ENCODE peak calls at places on chromosomes 16 and 17, in eight cellular contexts. H is dorsolateral prefrontal cortex, D is AG10803, R is lower lobe of right lung, F is osteoblast, N is ovary, Y is psoas muscle, M is IMR-90. I is an unnamed sample.

GRCh38 chr17:48994548-48995331 is 2.4 kb upstream of the IGF2BP1 start:
- DNase-seq in Y (no peak), D (no peak), F (peak), H (no peak), N (no peak), R (no peak), M (no peak), I (no peak)

GRCh38 chr17:2092253-2092652 is 37.4 kb downstream of the HIC1 start:
- DNase-seq in F (no peak), M (no peak), R (no peak), D (no peak), N (no peak), Y (no peak), H (no peak), I (no peak)

GRCh38 chr17:76772842-76773521 is 35.1 kb downstream of the MFSD11 start:
- DNase-seq in Y (no peak), H (no peak), D (peak), N (no peak), F (peak), R (no peak), M (peak), I (no peak)

GRCh38 chr16:10933865-10934264 is 8.4 kb downstream of the DEXI start:
- DNase-seq in H (no peak), Y (no peak), D (no peak), N (no peak), M (no peak), F (no peak), R (no peak), I (no peak)

GRCh38 chr16:15593235-15593634 is 49.7 kb downstream of the MARF1 start:
- DNase-seq in R (no peak), N (no peak), D (no peak), Y (no peak), H (no peak), M (no peak), F (no peak), I (no peak)

GRCh38 chr16:85819245-85819644 is 19.8 kb downstream of the COX4I1 start:
- DNase-seq in D (peak), M (peak), H (peak), N (peak), R (peak), F (peak), Y (peak), I (peak)

GRCh38 chr16:86083382-86084002 is 184.5 kb downstream of the IRF8 start:
- DNase-seq in D (no peak), Y (no peak), N (no peak), M (no peak), R (no peak), H (no peak), F (peak), I (no peak)

GRCh38 chr16:31714899-31715504 is 158.6 kb upstream of the ZNF267 start:
- DNase-seq in D (no peak), M (no peak), F (peak), H (no peak), Y (no peak), R (no peak), N (no peak), I (no peak)

GRCh38 chr17:48614904-48615211 is 234 bp downstream of the HOXB8 start:
- DNase-seq in R (no peak), M (no peak), N (no peak), Y (no peak), H (no peak), F (no peak), D (peak), I (no peak)

GRCh38 chr16:84940670-84941551 is 70.4 kb downstream of the ZDHHC7 start:
- DNase-seq in Y (peak), M (no peak), H (no peak), F (peak), D (peak), R (no peak), N (no peak), I (no peak)

GRCh38 chr17:80187493-80187892 is 17.7 kb downstream of the CARD14 start:
- DNase-seq in H (no peak), R (peak), F (peak), N (peak), D (peak), Y (peak), M (no peak), I (no peak)

GRCh38 chr16:57187508-57187854 is 1.4 kb downstream of the RSPRY1 start:
- DNase-seq in D (no peak), H (no peak), M (no peak), Y (no peak), N (no peak), F (no peak), R (no peak), I (no peak)

GRCh38 chr17:37429442-37429841 is 22.8 kb downstream of the TADA2A start:
- DNase-seq in R (no peak), M (peak), D (no peak), Y (no peak), F (peak), N (no peak), H (no peak), I (no peak)

GRCh38 chr17:75764711-75765421 is at the start of gene GALK1:
- DNase-seq in F (peak), H (no peak), D (peak), Y (peak), N (peak), R (peak), M (peak), I (no peak)

GRCh38 chr16:17387226-17387625 is 83.5 kb downstream of the XYLT1 start:
- DNase-seq in R (no peak), N (no peak), D (no peak), Y (no peak), M (no peak), F (no peak), H (no peak), I (no peak)

GRCh38 chr16:86448306-86448705 is 62.0 kb upstream of the FOXF1 start:
- DNase-seq in R (no peak), N (no peak), H (no peak), Y (no peak), D (no peak), F (no peak), M (peak), I (no peak)

GRCh38 chr17:82866521-82867214 is 26.8 kb upstream of the ZNF750 start:
- DNase-seq in N (no peak), Y (peak), D (peak), F (peak), M (peak), H (no peak), R (peak), I (no peak)

GRCh38 chr16:11534262-11534661 is 52.5 kb downstream of the LITAF start:
- DNase-seq in H (no peak), R (no peak), N (no peak), D (peak), Y (no peak), M (no peak), F (no peak), I (no peak)

GRCh38 chr16:27980076-27980775 is 83.3 kb downstream of the GSG1L start:
- DNase-seq in M (no peak), R (no peak), H (no peak), Y (no peak), F (no peak), N (no peak), D (no peak), I (no peak)

GRCh38 chr17:65604070-65604469 is 42.6 kb upstream of the AXIN2 start:
- DNase-seq in R (no peak), M (peak), Y (no peak), H (no peak), F (no peak), D (no peak), N (no peak), I (no peak)

GRCh38 chr16:84930298-84931106 is 80.8 kb downstream of the ZDHHC7 start:
- DNase-seq in D (no peak), N (no peak), H (no peak), Y (no peak), M (no peak), R (no peak), F (no peak), I (no peak)

GRCh38 chr16:81790277-81790676 is 11.2 kb downstream of the PLCG2 start:
- DNase-seq in N (no peak), Y (no peak), H (no peak), M (no peak), D (no peak), R (no peak), F (no peak), I (no peak)

GRCh38 chr17:74280093-74280513 is 6.1 kb downstream of the DNAI2 start:
- DNase-seq in Y (no peak), F (no peak), R (peak), M (no peak), H (no peak), N (no peak), D (no peak), I (peak)

GRCh38 chr17:63533433-63534077 is 10.4 kb downstream of the KCNH6 start:
- DNase-seq in R (no peak), Y (no peak), M (no peak), H (no peak), D (no peak), F (peak), N (no peak), I (no peak)

GRCh38 chr16:67865318-67865717 is 7.5 kb upstream of the EDC4 start:
- DNase-seq in N (no peak), D (peak), F (peak), H (no peak), R (no peak), M (peak), Y (peak), I (no peak)

GRCh38 chr17:37089998-37090397 is 141.2 kb downstream of the AATF start:
- DNase-seq in M (no peak), F (peak), H (no peak), N (no peak), D (no peak), R (no peak), Y (no peak), I (peak)

GRCh38 chr16:24748242-24748641 is 18.8 kb downstream of the TNRC6A start:
- DNase-seq in H (no peak), F (peak), Y (no peak), N (no peak), M (peak), R (no peak), D (peak), I (no peak)

GRCh38 chr17:63358956-63359355 is 87.2 kb downstream of the CYB561 start:
- DNase-seq in M (no peak), N (no peak), F (no peak), D (no peak), Y (no peak), R (no peak), H (no peak), I (no peak)

GRCh38 chr17:50102164-50102991 is 7.2 kb downstream of the PDK2 start:
- DNase-seq in H (no peak), D (no peak), N (no peak), Y (peak), R (peak), M (no peak), F (peak), I (no peak)

GRCh38 chr16:64092284-64092683 is 1029.6 kb downstream of the CDH11 start:
- DNase-seq in D (peak), F (no peak), Y (no peak), N (no peak), R (no peak), M (peak), H (no peak), I (no peak)

GRCh38 chr17:63455417-63455816 is 9.3 kb upstream of the CYB561 start:
- DNase-seq in D (no peak), M (no peak), R (no peak), N (no peak), Y (no peak), F (peak), H (no peak), I (no peak)

GRCh38 chr16:49763826-49764225 is 92.1 kb downstream of the ZNF423 start:
- DNase-seq in F (no peak), R (no peak), M (no peak), D (no peak), Y (no peak), H (no peak), N (no peak), I (no peak)

GRCh38 chr17:78974635-78975591 is 4.8 kb downstream of the LGALS3BP start:
- DNase-seq in M (peak), N (peak), D (peak), H (no peak), R (peak), Y (peak), F (peak), I (no peak)
- H3K4me3 ChIP-seq in M (peak), N (no peak), D (peak), H (peak), R (no peak), Y (no peak), F (peak), I (no peak)

GRCh38 chr16:46689492-46690280 is at the start of gene ORC6:
- DNase-seq in F (peak), D (peak), N (peak), M (peak), Y (peak), H (peak), R (peak), I (peak)

GRCh38 chr16:46688657-46689491 is at the start of gene VPS35:
- DNase-seq in H (peak), D (peak), N (peak), Y (peak), M (peak), F (peak), R (peak), I (peak)

GRCh38 chr16:46687486-46687885 is 1.5 kb downstream of the VPS35 start:
- DNase-seq in N (no peak), M (no peak), H (no peak), F (no peak), R (no peak), Y (no peak), D (no peak), I (no peak)

GRCh38 chr16:46686815-46687473 is 2.0 kb downstream of the VPS35 start:
- DNase-seq in N (no peak), M (no peak), D (no peak), H (no peak), Y (no peak), R (no peak), F (no peak), I (no peak)

DNA sequence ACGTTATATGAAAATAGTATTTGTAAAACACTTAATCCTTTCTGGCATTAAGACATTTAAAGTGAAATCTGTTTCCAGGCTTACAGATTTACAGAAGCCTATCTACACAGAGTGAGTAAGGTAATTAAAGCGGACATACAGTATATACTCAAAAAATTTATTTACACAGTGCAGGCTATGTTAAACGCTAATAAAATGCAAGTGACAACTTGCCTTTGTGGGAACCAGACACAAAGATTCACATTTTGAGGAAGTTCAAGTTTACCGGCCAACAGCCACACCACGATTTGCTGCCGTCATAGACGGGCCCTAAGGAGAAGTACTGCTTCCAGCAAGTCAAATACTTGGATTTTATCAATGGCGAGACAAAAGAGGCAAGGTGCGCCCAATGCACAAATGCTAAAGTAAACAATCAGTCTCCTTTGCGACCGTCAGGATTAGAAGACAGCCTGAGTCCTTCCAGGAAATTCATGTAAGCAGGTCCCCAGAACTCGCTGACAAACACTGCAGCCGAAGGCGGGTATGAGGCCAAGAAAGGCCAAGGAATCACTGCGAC is 799 bp downstream of the VPS35 start:
- DNase-seq in H (no peak), R (peak), N (no peak), M (peak), D (no peak), Y (no peak), F (no peak), I (peak)
- TF ChIP-seq CTCF in H (no peak), R (no peak), N (no peak), M (no peak), D (no peak), Y (no peak), F (no peak), I (peak)

DNA sequence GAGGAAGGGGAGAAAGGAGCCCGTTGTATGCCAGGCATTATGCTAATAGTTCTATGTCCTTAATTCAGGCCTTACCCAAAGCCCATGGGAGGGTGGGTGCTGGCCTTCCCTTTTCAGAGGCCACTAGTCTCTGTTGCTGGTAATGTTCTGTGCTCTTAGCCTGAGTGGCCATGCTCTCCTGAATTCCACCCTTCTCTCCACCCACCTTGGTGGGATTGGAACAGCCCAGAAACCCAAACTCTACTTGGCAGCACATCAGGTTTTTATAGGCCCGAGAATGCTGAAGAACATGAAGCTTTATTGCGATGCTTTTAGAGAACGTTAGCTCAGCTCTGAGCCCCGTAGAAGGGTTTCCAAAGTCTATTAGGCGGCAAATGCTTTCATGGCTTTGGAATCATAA is 209.2 kb downstream of the MSI2 start:
- DNase-seq in F (peak), D (no peak), R (no peak), H (no peak), M (no peak), Y (no peak), N (no peak), I (no peak)
- H3K4me3 ChIP-seq in F (no peak), D (no peak), R (no peak), H (no peak), M (no peak), Y (no peak), N (no peak), I (no peak)

GRCh38 chr16:3511286-3512180 is 10.7 kb downstream of the CLUAP1 start:
- DNase-seq in Y (no peak), D (no peak), M (no peak), H (no peak), F (no peak), N (peak), R (no peak), I (no peak)

GRCh38 chr16:3515897-3516296 is 15.1 kb downstream of the CLUAP1 start:
- DNase-seq in M (no peak), F (no peak), H (no peak), R (no peak), Y (no peak), N (no peak), D (no peak), I (no peak)

GRCh38 chr16:3514621-3515020 is 13.8 kb downstream of the CLUAP1 start:
- DNase-seq in F (no peak), N (no peak), D (peak), R (no peak), H (no peak), Y (no peak), M (peak), I (no peak)

GRCh38 chr16:3510410-3510809 is 9.6 kb downstream of the CLUAP1 start:
- DNase-seq in M (no peak), D (no peak), Y (no peak), R (no peak), H (no peak), N (peak), F (no peak), I (no peak)

DNA sequence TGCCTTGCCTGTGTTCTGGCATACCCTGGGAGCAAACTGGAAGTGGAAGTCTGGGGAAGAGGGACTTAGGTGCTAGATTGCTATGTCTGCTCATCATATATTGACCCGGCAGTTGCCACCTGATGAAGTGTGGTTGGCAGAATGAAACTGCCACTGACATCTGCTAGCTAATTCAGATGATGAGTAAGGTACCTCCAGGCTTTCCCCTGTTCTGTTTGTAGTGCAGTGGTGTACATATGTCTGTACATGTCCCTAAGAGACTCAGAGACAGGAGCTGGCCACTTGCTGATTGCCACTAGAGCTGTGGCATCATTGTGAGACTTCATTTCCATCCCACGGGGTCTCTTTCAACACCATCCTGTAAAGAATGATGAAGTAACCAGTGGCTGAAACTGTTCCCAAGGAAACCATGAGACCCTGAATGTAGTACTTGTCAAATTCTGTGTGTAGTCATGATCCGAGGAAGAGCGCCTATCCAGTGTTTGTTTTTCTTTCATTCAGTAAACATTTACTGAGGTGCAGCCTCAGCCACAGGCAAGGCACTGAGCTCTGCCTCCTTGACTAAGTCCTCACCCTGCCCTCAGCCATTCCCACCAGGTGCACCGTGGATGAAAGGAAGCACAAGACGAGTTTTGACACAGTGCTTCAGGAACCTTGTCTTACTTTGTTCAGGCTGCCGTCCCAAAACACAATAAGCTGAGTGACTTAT is 13.2 kb downstream of the CLUAP1 start:
- DNase-seq in M (peak), D (no peak), R (no peak), N (no peak), Y (no peak), F (no peak), H (no peak), I (no peak)
- TF ChIP-seq CTCF in M (no peak), D (no peak), R (no peak), N (no peak), Y (no peak), F (no peak), H (no peak), I (no peak)

GRCh38 chr16:21100447-21100846 is 50.2 kb downstream of the DNAH3 start:
- DNase-seq in D (peak), H (no peak), M (peak), Y (no peak), R (no peak), N (no peak), F (peak), I (no peak)

GRCh38 chr16:21104124-21104860 is 46.4 kb downstream of the DNAH3 start:
- DNase-seq in Y (no peak), M (peak), N (no peak), H (no peak), D (peak), R (no peak), F (peak), I (no peak)

GRCh38 chr16:21097151-21097550 is 53.5 kb downstream of the DNAH3 start:
- DNase-seq in R (no peak), Y (no peak), H (no peak), D (peak), M (peak), F (peak), N (no peak), I (no peak)

GRCh38 chr16:21101631-21102420 is 48.8 kb downstream of the DNAH3 start:
- DNase-seq in F (peak), D (peak), M (peak), R (no peak), H (no peak), N (peak), Y (no peak), I (no peak)
- H3K4me3 ChIP-seq in F (no peak), D (no peak), M (no peak), R (no peak), H (no peak), N (no peak), Y (no peak), I (no peak)

DNA sequence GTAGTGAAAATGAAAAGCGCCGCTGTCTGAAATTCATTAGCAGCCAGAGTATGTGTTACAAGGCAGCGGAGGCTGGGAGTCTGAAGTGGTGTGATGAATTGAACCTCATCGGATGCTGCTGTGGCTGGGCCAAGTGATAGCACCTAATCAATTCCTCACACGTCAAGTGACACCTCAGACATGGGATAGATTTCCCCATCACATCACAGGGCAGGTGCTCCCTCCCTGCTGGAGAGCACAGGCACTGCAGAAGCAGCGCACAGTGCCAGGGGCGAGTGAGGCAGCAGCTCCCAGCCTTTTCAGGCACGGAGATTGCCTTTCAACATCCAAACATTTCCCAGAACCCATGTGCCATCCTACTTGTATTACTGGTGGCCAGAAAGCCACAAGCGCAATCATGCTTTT is 32.2 kb downstream of the DRC3 start:
- DNase-seq in N (no peak), H (no peak), R (no peak), Y (peak), F (no peak), M (no peak), D (no peak), I (no peak)
- TF ChIP-seq CTCF in N (no peak), H (no peak), R (no peak), Y (peak), F (peak), M (peak), D (peak), I (peak)

GRCh38 chr17:29243792-29244191 is 2.9 kb upstream of the CRYBA1 start:
- DNase-seq in M (peak), Y (no peak), N (no peak), R (no peak), H (no peak), F (peak), D (peak), I (no peak)
- H3K4me3 ChIP-seq in M (no peak), Y (no peak), N (no peak), R (no peak), H (no peak), F (no peak), D (no peak), I (no peak)